ENCODE peak calls at places on chromosome 6, in five cellular contexts. L, Y, N, V and E are unnamed samples.

GRCh38 chr6:69780585-69781178 is 16.1 kb downstream of the LMBRD1 start:
- DNase-seq in L (no peak), Y (no peak), V (no peak), N (no peak), E (no peak)

GRCh38 chr6:47465117-47465516 is 12.5 kb upstream of the CD2AP start:
- DNase-seq in N (no peak), V (no peak), Y (no peak), L (no peak), E (no peak)

GRCh38 chr6:16654703-16655102 is 106.6 kb downstream of the ATXN1 start:
- DNase-seq in Y (peak; percentile 31), V (no peak), N (no peak), L (no peak), E (no peak)

GRCh38 chr6:20180935-20181334 is 31.3 kb downstream of the MBOAT1 start:
- DNase-seq in Y (no peak), N (no peak), V (peak; percentile 34), L (no peak), E (no peak)

GRCh38 chr6:16514249-16514648 is 247.0 kb downstream of the ATXN1 start:
- DNase-seq in L (no peak), Y (no peak), N (no peak), V (peak; percentile 42), E (peak; percentile 45)

GRCh38 chr6:155315516-155315871 is 1.2 kb upstream of the TFB1M start:
- DNase-seq in Y (no peak), N (no peak), L (no peak), V (no peak), E (no peak)

GRCh38 chr6:143328885-143329284 is 121.6 kb downstream of the ADAT2 start:
- DNase-seq in L (no peak), V (no peak), N (no peak), Y (no peak), E (no peak)

GRCh38 chr6:1987640-1988039 is 257.8 kb downstream of the GMDS start:
- DNase-seq in L (no peak), V (no peak), N (no peak), Y (no peak), E (no peak)

GRCh38 chr6:2733324-2733723 is 17.4 kb downstream of the MYLK4 start:
- DNase-seq in V (peak; percentile 79), N (peak; percentile 30), L (peak; percentile 91), Y (no peak), E (no peak)

GRCh38 chr6:31907158-31907813 is 5.4 kb upstream of the ZBTB12 start:
- DNase-seq in V (no peak), L (no peak), N (no peak), Y (no peak), E (no peak)

GRCh38 chr6:167441653-167442644 is 117.1 kb downstream of the TTLL2 start:
- DNase-seq in L (no peak), Y (no peak), V (no peak), N (no peak), E (no peak)

GRCh38 chr6:129647044-129647443 is 62.9 kb downstream of the ARHGAP18 start:
- DNase-seq in N (no peak), V (no peak), Y (no peak), L (no peak), E (no peak)

GRCh38 chr6:80356000-80356399 is 249.5 kb downstream of the BCKDHB start:
- DNase-seq in L (no peak), Y (no peak), N (no peak), V (no peak), E (no peak)

GRCh38 chr6:30612687-30613248 is 4.3 kb downstream of the PPP1R10 start:
- DNase-seq in N (no peak), L (no peak), V (no peak), Y (no peak), E (no peak)

GRCh38 chr6:110738899-110739365 is 76.3 kb downstream of the CDK19 start:
- DNase-seq in Y (no peak), V (no peak), L (no peak), N (no peak), E (no peak)

GRCh38 chr6:91664327-91664959 is 1077.6 kb upstream of the MAP3K7 start:
- DNase-seq in N (no peak), V (no peak), Y (peak; percentile 43), L (no peak), E (no peak)

GRCh38 chr6:109478222-109478805 is 4.7 kb downstream of the ZBTB24 start:
- DNase-seq in V (no peak), Y (no peak), N (no peak), L (no peak), E (no peak)

GRCh38 chr6:44397424-44398169 is 10.1 kb downstream of the CDC5L start:
- DNase-seq in L (no peak), Y (no peak), V (no peak), N (no peak), E (peak; percentile 75)